ENCODE peak calls at places on chromosome 21, in nine cellular contexts. X is PC-3, O is sigmoid colon, A is AG04450, W is pancreas, Q is astrocyte, T is GM12878, L is right atrium auricular region, F is endothelial cell of umbilical vein. P is an unnamed sample.

GRCh38 chr21:17673261-17674020 is 60.7 kb upstream of the BTG3 start:
- DNase-seq in X (peak), O (no peak), A (no peak), W (no peak), Q (peak), T (no peak), L (no peak), F (no peak), P (no peak)

GRCh38 chr21:41425954-41426655 is at the start of gene MX1:
- DNase-seq in X (peak), O (peak), A (no peak), W (peak), Q (peak), T (peak), L (peak), F (peak), P (no peak)

GRCh38 chr21:29656504-29657227 is 283.1 kb downstream of the GRIK1 start:
- DNase-seq in X (peak), O (no peak), A (no peak), W (no peak), Q (peak), T (no peak), L (no peak), F (peak), P (no peak)

GRCh38 chr21:42781150-42781980 is 98.0 kb downstream of the WDR4 start:
- DNase-seq in X (peak), O (no peak), A (no peak), W (peak), Q (no peak), T (no peak), L (no peak), F (peak), P (no peak)

GRCh38 chr21:46545911-46546310 is 59.0 kb downstream of the S100B start:
- DNase-seq in X (no peak), O (peak), A (no peak), W (no peak), Q (no peak), T (no peak), L (no peak), F (no peak), P (no peak)

GRCh38 chr21:40388046-40388445 is 458.9 kb downstream of the DSCAM start:
- DNase-seq in X (no peak), O (no peak), A (no peak), W (no peak), Q (no peak), T (no peak), L (no peak), F (no peak), P (no peak)

GRCh38 chr21:16186742-16187141 is 457.0 kb downstream of the USP25 start:
- DNase-seq in X (no peak), O (no peak), A (no peak), W (no peak), Q (peak), T (no peak), L (no peak), F (peak), P (no peak)

GRCh38 chr21:18954415-18954972 is 550.9 kb upstream of the TMPRSS15 start:
- DNase-seq in X (no peak), O (no peak), A (no peak), W (no peak), Q (no peak), T (no peak), L (no peak), F (no peak), P (no peak)

GRCh38 chr21:41660748-41661147 is 106.1 kb downstream of the RIPK4 start:
- DNase-seq in X (no peak), O (no peak), A (no peak), W (no peak), Q (no peak), T (no peak), L (no peak), F (no peak), P (peak)

GRCh38 chr21:42556476-42556875 is 42.8 kb downstream of the SLC37A1 start:
- DNase-seq in X (no peak), O (peak), A (no peak), W (no peak), Q (no peak), T (no peak), L (no peak), F (no peak), P (no peak)

GRCh38 chr21:15122241-15122640 is 57.4 kb upstream of the NRIP1 start:
- DNase-seq in X (peak), O (no peak), A (no peak), W (no peak), Q (peak), T (no peak), L (no peak), F (no peak), P (no peak)

GRCh38 chr21:42343556-42343955 is 7.2 kb downstream of the TFF2 start:
- DNase-seq in X (no peak), O (no peak), A (no peak), W (no peak), Q (no peak), T (no peak), L (no peak), F (no peak), P (no peak)

GRCh38 chr21:33245289-33245918 is 15.7 kb downstream of the IFNAR2 start:
- DNase-seq in X (no peak), O (no peak), A (no peak), W (no peak), Q (no peak), T (no peak), L (no peak), F (no peak), P (no peak)
- H3K27ac ChIP-seq in X (no peak), O (no peak), A (no peak), W (no peak), Q (no peak), T (no peak), L (no peak), F (no peak), P (no peak)

GRCh38 chr21:35461700-35462099 is 412.6 kb upstream of the RUNX1 start:
- DNase-seq in X (no peak), O (no peak), A (no peak), W (no peak), Q (no peak), T (no peak), L (no peak), F (no peak), P (no peak)

GRCh38 chr21:35467536-35467935 is 418.4 kb upstream of the RUNX1 start:
- DNase-seq in X (no peak), O (no peak), A (no peak), W (no peak), Q (peak), T (no peak), L (no peak), F (no peak), P (no peak)

GRCh38 chr21:35468991-35469390 is 419.9 kb upstream of the RUNX1 start:
- DNase-seq in X (no peak), O (no peak), A (no peak), W (no peak), Q (no peak), T (no peak), L (no peak), F (no peak), P (no peak)

GRCh38 chr21:35469446-35469845 is 420.3 kb upstream of the RUNX1 start:
- DNase-seq in X (no peak), O (no peak), A (no peak), W (no peak), Q (peak), T (no peak), L (no peak), F (no peak), P (no peak)

DNA sequence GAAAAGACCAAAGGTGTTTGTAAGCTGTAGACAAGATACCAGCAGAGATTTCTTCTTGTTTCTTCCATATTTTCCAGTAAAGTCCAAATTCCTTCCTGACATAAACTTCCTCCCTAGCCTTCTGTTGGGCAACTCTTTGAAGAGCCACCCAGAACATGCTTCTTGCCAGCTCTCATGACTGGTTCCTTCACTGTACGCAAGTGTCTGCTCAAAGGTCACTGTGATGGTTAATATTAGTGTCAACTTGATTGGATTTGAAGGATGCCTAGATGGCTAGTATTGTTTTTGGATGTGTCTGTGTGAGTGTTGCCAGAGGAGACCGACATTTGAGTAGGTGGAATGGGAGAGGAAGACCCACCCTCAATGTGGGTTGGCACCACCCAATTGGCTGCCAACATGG is 416.6 kb upstream of the RUNX1 start:
- DNase-seq in X (no peak), O (no peak), A (no peak), W (no peak), Q (no peak), T (no peak), L (no peak), F (no peak), P (no peak)
- TF ChIP-seq CTCF in X (no peak), O (no peak), A (no peak), W (no peak), Q (no peak), T (no peak), L (no peak), F (no peak), P (no peak)

GRCh38 chr21:45470087-45470515 is 65.1 kb downstream of the COL18A1 start:
- DNase-seq in X (no peak), O (no peak), A (no peak), W (peak), Q (peak), T (no peak), L (no peak), F (no peak), P (no peak)
- H3K27ac ChIP-seq in X (no peak), O (peak), A (peak), W (peak), Q (peak), T (no peak), L (peak), F (no peak), P (peak)

GRCh38 chr21:26293291-26293946 is 122.8 kb upstream of the APP start:
- DNase-seq in X (no peak), O (no peak), A (no peak), W (no peak), Q (no peak), T (no peak), L (no peak), F (no peak), P (no peak)
- TF ChIP-seq CTCF in X (no peak), O (no peak), A (no peak), W (no peak), Q (no peak), T (no peak), L (no peak), F (no peak), P (no peak)